ENCODE peak calls at places on chromosomes 16 and 17, in eight cellular contexts. B, T, Y, J, W, V, M and R are unnamed samples.

GRCh38 chr17:4008082-4008435 is 43.8 kb upstream of the ATP2A3 start:
- DNase-seq in B (no peak), T (peak; percentile 36), Y (no peak), J (no peak), W (no peak), V (no peak), M (no peak), R (no peak)

GRCh38 chr16:84119368-84119767 is 2.6 kb upstream of the MBTPS1 start:
- DNase-seq in B (no peak), T (no peak), Y (no peak), J (no peak), W (no peak), V (no peak), M (no peak), R (no peak)

GRCh38 chr16:46789499-46790414 is 41.2 kb downstream of the C16orf87 start:
- DNase-seq in B (no peak), T (peak; percentile 84), Y (peak; percentile 84), J (peak; percentile 79), W (peak; percentile 78), V (peak; percentile 61), M (no peak), R (peak; percentile 86)

GRCh38 chr16:26993988-26994387 is 72.7 kb upstream of the C16orf82 start:
- DNase-seq in B (no peak), T (no peak), Y (peak; percentile 50), J (no peak), W (no peak), V (no peak), M (no peak), R (no peak)

GRCh38 chr17:61335105-61335844 is 64.4 kb upstream of the TBX2 start:
- DNase-seq in B (no peak), T (no peak), Y (peak; percentile 32), J (no peak), W (peak; percentile 66), V (no peak), M (no peak), R (no peak)

GRCh38 chr17:75516619-75517276 is 420 bp downstream of the TSEN54 start:
- DNase-seq in B (peak; percentile 37), T (peak; percentile 60), Y (peak; percentile 46), J (no peak), W (peak; percentile 73), V (peak; percentile 50), M (no peak), R (peak; percentile 35)

GRCh38 chr16:29756654-29757053 is 10.9 kb upstream of the C16orf54 start:
- DNase-seq in B (no peak), T (no peak), Y (no peak), J (no peak), W (peak; percentile 52), V (no peak), M (no peak), R (no peak)

GRCh38 chr17:76086384-76086783 is 7.4 kb downstream of the ZACN start:
- DNase-seq in B (no peak), T (no peak), Y (no peak), J (no peak), W (no peak), V (no peak), M (no peak), R (no peak)

GRCh38 chr17:1112875-1113274 is 66.9 kb downstream of the ABR start:
- DNase-seq in B (no peak), T (peak; percentile 77), Y (no peak), J (no peak), W (no peak), V (no peak), M (no peak), R (no peak)

GRCh38 chr17:67165201-67165600 is 79.8 kb downstream of the HELZ start:
- DNase-seq in B (no peak), T (no peak), Y (peak; percentile 46), J (no peak), W (no peak), V (no peak), M (no peak), R (no peak)

GRCh38 chr17:42667088-42667951 is 8.2 kb downstream of the TUBG2 start:
- DNase-seq in B (no peak), T (no peak), Y (peak; percentile 92), J (no peak), W (peak; percentile 64), V (no peak), M (peak; percentile 87), R (peak; percentile 52)

GRCh38 chr17:3827124-3827773 is 18.8 kb downstream of the NCBP3 start:
- DNase-seq in B (peak; percentile 79), T (peak; percentile 80), Y (peak; percentile 75), J (peak; percentile 69), W (peak; percentile 70), V (peak; percentile 54), M (peak; percentile 58), R (peak; percentile 71)

GRCh38 chr17:933168-934083 is 46.1 kb downstream of the NXN start:
- DNase-seq in B (no peak), T (peak; percentile 99), Y (peak; percentile 57), J (no peak), W (peak; percentile 72), V (no peak), M (peak; percentile 98), R (peak; percentile 31)

GRCh38 chr17:30323895-30324319 is 9.9 kb downstream of the TMIGD1 start:
- DNase-seq in B (no peak), T (no peak), Y (peak; percentile 37), J (no peak), W (no peak), V (no peak), M (peak; percentile 35), R (peak; percentile 48)

GRCh38 chr17:2735896-2736295 is 13.6 kb downstream of the CCDC92B start:
- DNase-seq in B (no peak), T (no peak), Y (no peak), J (no peak), W (no peak), V (no peak), M (no peak), R (no peak)

GRCh38 chr17:70050192-70050591 is 24.8 kb upstream of the KCNJ16 start:
- DNase-seq in B (no peak), T (no peak), Y (no peak), J (no peak), W (no peak), V (no peak), M (no peak), R (no peak)

GRCh38 chr17:21843951-21844590 is 151.7 kb downstream of the KCNJ18 start:
- DNase-seq in B (no peak), T (no peak), Y (no peak), J (no peak), W (no peak), V (no peak), M (no peak), R (no peak)

GRCh38 chr16:27229891-27230470 is 26.7 kb downstream of the KDM8 start:
- DNase-seq in B (no peak), T (no peak), Y (no peak), J (no peak), W (no peak), V (no peak), M (no peak), R (no peak)

GRCh38 chr16:11356573-11357331 is 11.5 kb downstream of the RMI2 start:
- DNase-seq in B (peak; percentile 80), T (peak; percentile 84), Y (peak; percentile 64), J (peak; percentile 38), W (peak; percentile 83), V (peak; percentile 51), M (no peak), R (peak; percentile 66)

GRCh38 chr16:5015351-5015750 is 18.4 kb downstream of the NAGPA start:
- DNase-seq in B (peak; percentile 24), T (peak; percentile 9), Y (no peak), J (no peak), W (no peak), V (no peak), M (no peak), R (no peak)

GRCh38 chr17:80987941-80988461 is 3.6 kb upstream of the CHMP6 start:
- DNase-seq in B (no peak), T (no peak), Y (no peak), J (no peak), W (no peak), V (no peak), M (no peak), R (no peak)

GRCh38 chr17:29293890-29294579 is at the start of gene NUFIP2:
- DNase-seq in B (peak; percentile 99), T (peak; percentile 99), Y (peak; percentile 100), J (peak; percentile 96), W (peak; percentile 99), V (peak; percentile 97), M (peak; percentile 96), R (peak; percentile 99)

GRCh38 chr17:29294580-29294900 is 592 bp upstream of the NUFIP2 start:
- DNase-seq in B (no peak), T (no peak), Y (no peak), J (no peak), W (no peak), V (no peak), M (no peak), R (no peak)

GRCh38 chr17:29291163-29291752 is 2.7 kb downstream of the NUFIP2 start:
- DNase-seq in B (peak; percentile 46), T (peak; percentile 72), Y (no peak), J (no peak), W (peak; percentile 70), V (peak; percentile 48), M (peak; percentile 40), R (peak; percentile 43)

GRCh38 chr17:29292992-29293889 is 707 bp downstream of the NUFIP2 start:
- DNase-seq in B (peak; percentile 80), T (peak; percentile 77), Y (peak; percentile 74), J (peak; percentile 55), W (peak; percentile 83), V (peak; percentile 66), M (no peak), R (peak; percentile 68)

GRCh38 chr17:29292071-29292991 is 1.6 kb downstream of the NUFIP2 start:
- DNase-seq in B (peak; percentile 57), T (peak; percentile 63), Y (peak; percentile 72), J (peak; percentile 55), W (peak; percentile 78), V (peak; percentile 41), M (no peak), R (peak; percentile 65)
- H3K4me1 ChIP-seq in B (peaks cover 12% of the 10 kb centered on the region), T (no peaks in the 10 kb centered on the region), Y (peaks cover 52% of the 10 kb centered on the region), J (peaks cover 51% of the 10 kb centered on the region), W (peaks cover 19% of the 10 kb centered on the region), V (peaks cover 7% of the 10 kb centered on the region), M (peaks cover 19% of the 10 kb centered on the region), R (peaks cover 40% of the 10 kb centered on the region)

DNA sequence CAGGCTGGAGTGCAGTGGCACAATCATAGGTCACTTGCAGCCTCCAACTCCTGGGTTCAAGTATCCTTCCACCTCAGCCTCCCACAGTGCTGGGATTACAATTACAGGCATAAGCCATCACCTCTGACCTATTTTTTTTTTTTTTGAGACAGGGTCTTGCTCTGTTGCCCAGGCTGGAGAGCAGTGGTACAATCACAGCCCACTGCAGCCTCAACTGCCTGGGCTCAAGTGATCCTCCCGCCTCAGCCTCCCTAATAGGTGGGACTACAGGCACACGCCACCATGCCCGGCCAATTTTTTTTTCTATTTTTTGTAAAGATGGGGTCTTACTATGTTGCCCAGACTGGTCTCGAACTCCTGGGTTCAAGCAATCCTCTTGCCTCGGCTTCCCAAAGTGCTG is 5.6 kb upstream of the GGA2 start:
- DNase-seq in B (no peak), T (no peak), Y (no peak), J (no peak), W (no peak), V (no peak), M (no peak), R (no peak)
- H3K4me1 ChIP-seq in B (no peaks in the 10 kb centered on the region), T (no peaks in the 10 kb centered on the region), Y (no peaks in the 10 kb centered on the region), J (peaks cover 21% of the 10 kb centered on the region), W (no peaks in the 10 kb centered on the region), V (no peaks in the 10 kb centered on the region), M (peaks cover under 1% of the 10 kb centered on the region), R (peaks cover 6% of the 10 kb centered on the region)

GRCh38 chr16:48369765-48370164 is 15.4 kb downstream of the SIAH1 start:
- DNase-seq in B (no peak), T (peak; percentile 57), Y (no peak), J (no peak), W (no peak), V (no peak), M (no peak), R (no peak)
- H3K4me1 ChIP-seq in B (peaks cover 57% of the 10 kb centered on the region), T (peaks cover 8% of the 10 kb centered on the region), Y (peaks cover 56% of the 10 kb centered on the region), J (peaks cover 22% of the 10 kb centered on the region), W (peaks cover 33% of the 10 kb centered on the region), V (peaks cover 14% of the 10 kb centered on the region), M (peaks cover 37% of the 10 kb centered on the region), R (peaks cover 35% of the 10 kb centered on the region)

GRCh38 chr17:17847102-17847501 is 10.3 kb upstream of the SREBF1 start:
- DNase-seq in B (no peak), T (no peak), Y (no peak), J (no peak), W (no peak), V (no peak), M (no peak), R (no peak)
- H3K4me1 ChIP-seq in B (peaks cover 5% of the 10 kb centered on the region), T (no peaks in the 10 kb centered on the region), Y (peaks cover 31% of the 10 kb centered on the region), J (peaks cover 47% of the 10 kb centered on the region), W (peaks cover 15% of the 10 kb centered on the region), V (peaks cover 37% of the 10 kb centered on the region), M (peaks cover 36% of the 10 kb centered on the region), R (peaks cover 26% of the 10 kb centered on the region)